ENCODE peak calls at places on chromosomes 2 and 18, in six cellular contexts. T is breast epithelium, U is lower lobe of right lung, F is H1, W is A549, S is psoas muscle. B is an unnamed sample.

GRCh38 chr18:36177913-36178312 is 9.4 kb upstream of the MOCOS start:
- DNase-seq in T (no peak), U (no peak), F (no peak), W (no peak), S (no peak), B (no peak)

GRCh38 chr18:34702814-34703213 is 7.3 kb upstream of the DTNA start:
- DNase-seq in T (no peak), U (no peak), F (no peak), W (no peak), S (no peak), B (no peak)

GRCh38 chr2:207245526-207245925 is 79.8 kb upstream of the KLF7 start:
- DNase-seq in T (no peak), U (no peak), F (no peak), W (no peak), S (no peak), B (no peak)

GRCh38 chr2:174325932-174326879 is 8.5 kb upstream of the SP9 start:
- DNase-seq in T (no peak), U (peak), F (no peak), W (peak), S (peak), B (peak)

GRCh38 chr2:88061295-88061694 is 5.7 kb upstream of the KRCC1 start:
- DNase-seq in T (no peak), U (no peak), F (no peak), W (no peak), S (no peak), B (no peak)

GRCh38 chr2:37376421-37377186 is 32.2 kb downstream of the QPCT start:
- DNase-seq in T (peak), U (no peak), F (no peak), W (no peak), S (peak), B (peak)

GRCh38 chr2:46979611-46980010 is 64.0 kb upstream of the MCFD2 start:
- DNase-seq in T (no peak), U (no peak), F (no peak), W (no peak), S (no peak), B (no peak)

GRCh38 chr2:105746177-105747080 is 1.7 kb downstream of the NCK2 start:
- DNase-seq in T (peak), U (peak), F (no peak), W (no peak), S (peak), B (peak)

GRCh38 chr2:232667989-232668583 is 29.0 kb upstream of the GIGYF2 start:
- DNase-seq in T (no peak), U (no peak), F (no peak), W (no peak), S (no peak), B (no peak)

GRCh38 chr2:218396688-218397501 is 2.8 kb upstream of the CTDSP1 start:
- DNase-seq in T (peak), U (peak), F (no peak), W (peak), S (peak), B (peak)

GRCh38 chr2:112834379-112835014 is 2.1 kb downstream of the IL1B start:
- DNase-seq in T (no peak), U (no peak), F (no peak), W (peak), S (no peak), B (no peak)

GRCh38 chr2:36413218-36413617 is 57.6 kb downstream of the CRIM1 start:
- DNase-seq in T (no peak), U (no peak), F (no peak), W (no peak), S (no peak), B (no peak)

GRCh38 chr2:5981241-5982055 is 289.3 kb downstream of the SOX11 start:
- DNase-seq in T (no peak), U (no peak), F (no peak), W (no peak), S (no peak), B (no peak)

DNA sequence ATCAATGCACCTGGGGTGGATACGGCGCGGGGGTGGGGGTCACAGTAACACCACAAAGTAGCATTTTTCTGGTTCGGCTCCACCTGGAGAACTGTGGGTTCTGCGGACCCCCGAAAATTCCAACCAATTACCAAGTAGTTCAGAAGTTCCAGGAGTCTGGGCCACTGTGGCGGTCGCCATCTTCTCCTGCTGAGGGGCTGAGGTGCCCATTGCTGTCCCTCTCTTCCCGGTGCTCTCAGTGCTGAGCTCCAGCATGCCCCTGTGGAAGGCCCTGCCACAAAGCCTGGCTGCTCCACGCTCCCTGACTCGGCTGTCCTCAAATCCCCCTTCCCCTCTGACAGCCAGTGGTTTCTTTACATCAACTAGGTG is 79.3 kb downstream of the GFPT1 start:
- DNase-seq in T (no peak), U (no peak), F (no peak), W (no peak), S (no peak), B (no peak)
- H3K27ac ChIP-seq in T (peak), U (peak), F (no peak), W (peak), S (no peak), B (no peak)

GRCh38 chr2:99431587-99432275 is 58.1 kb downstream of the REV1 start:
- DNase-seq in T (no peak), U (no peak), F (no peak), W (no peak), S (no peak), B (no peak)
- H3K27ac ChIP-seq in T (no peak), U (no peak), F (no peak), W (no peak), S (no peak), B (no peak)

DNA sequence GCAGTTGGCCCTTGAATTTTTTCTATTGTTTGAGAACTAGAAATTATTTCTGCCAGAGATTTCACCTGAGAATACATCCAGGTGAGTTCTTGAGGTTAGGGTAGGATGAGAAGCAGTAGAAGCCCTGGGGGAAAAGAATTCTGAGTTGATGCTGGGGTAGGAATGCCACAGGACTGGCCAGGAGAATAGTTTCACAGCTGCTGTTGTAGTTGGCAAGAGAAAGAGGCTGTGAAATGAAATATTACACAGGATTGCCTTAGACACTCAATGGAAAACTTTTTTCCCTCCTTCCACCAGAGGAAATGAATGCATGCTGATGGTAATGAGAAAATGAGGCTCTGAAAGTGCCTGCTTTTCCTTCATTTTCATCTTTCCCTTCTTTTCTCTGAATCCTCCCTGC is 54.6 kb downstream of the PRKCE start:
- DNase-seq in T (peak), U (no peak), F (no peak), W (no peak), S (no peak), B (no peak)
- H3K27ac ChIP-seq in T (peak), U (no peak), F (no peak), W (no peak), S (peak), B (no peak)

GRCh38 chr2:71190959-71191943 is 35.7 kb downstream of the PAIP2B start:
- DNase-seq in T (no peak), U (no peak), F (no peak), W (peak), S (no peak), B (no peak)
- H3K27ac ChIP-seq in T (no peak), U (no peak), F (no peak), W (no peak), S (peak), B (no peak)

GRCh38 chr2:113926314-113926713 is 36.4 kb downstream of the ACTR3 start:
- DNase-seq in T (no peak), U (no peak), F (no peak), W (no peak), S (no peak), B (no peak)
- H3K27ac ChIP-seq in T (no peak), U (no peak), F (no peak), W (no peak), S (no peak), B (no peak)

DNA sequence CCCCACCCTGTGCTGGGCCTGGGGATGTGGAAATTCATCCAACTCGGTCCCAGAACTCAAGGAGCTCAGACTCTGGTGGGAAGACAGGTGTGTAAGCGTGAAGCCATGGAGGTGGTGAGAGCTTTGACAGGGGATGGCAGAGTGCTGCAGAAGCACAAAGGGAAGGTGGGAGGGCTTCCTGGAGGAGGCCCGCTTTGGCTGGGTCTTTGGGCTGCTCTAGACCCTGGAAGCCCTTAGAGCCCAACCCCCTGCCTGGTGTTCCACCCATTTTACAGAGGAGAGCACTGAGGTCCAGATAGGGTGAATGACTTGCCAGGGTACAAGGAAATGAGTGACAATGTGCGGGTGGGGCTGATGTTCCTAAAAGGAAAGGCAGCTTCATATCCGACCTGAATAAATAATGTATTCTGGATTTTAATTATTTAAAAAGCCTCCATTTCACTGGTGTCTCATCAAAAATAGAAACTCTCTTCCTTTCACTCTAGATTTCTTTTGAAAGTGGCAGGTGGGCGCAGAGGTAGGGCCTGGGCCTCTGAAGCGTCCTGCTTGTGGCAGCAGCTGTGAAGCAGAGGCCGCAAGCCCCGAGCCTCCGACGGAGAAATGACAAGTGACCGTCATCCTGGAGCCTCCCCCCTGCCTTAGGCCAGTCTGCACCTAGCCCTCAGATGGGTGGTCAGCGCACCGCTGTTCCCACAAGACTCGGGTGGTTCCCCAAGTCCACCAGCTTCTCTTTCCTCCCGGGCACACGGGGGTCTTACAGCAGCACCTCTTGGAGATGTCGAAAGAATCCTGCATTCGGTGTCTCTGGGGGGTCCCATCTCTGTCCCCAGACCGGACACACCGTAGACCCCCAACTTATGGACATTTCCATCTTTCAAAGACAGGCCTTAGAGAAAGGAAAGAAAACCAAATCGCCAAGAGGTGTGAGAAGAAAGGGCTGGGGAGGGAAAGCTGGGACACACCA is 71.0 kb upstream of the TAF1B start:
- DNase-seq in T (no peak), U (no peak), F (no peak), W (no peak), S (no peak), B (no peak)
- H3K27ac ChIP-seq in T (peak), U (peak), F (no peak), W (peak), S (no peak), B (no peak)

GRCh38 chr2:102230410-102230909 is 43.6 kb downstream of the IL1RL2 start:
- DNase-seq in T (no peak), U (no peak), F (no peak), W (no peak), S (no peak), B (no peak)
- H3K27ac ChIP-seq in T (no peak), U (no peak), F (no peak), W (peak), S (no peak), B (no peak)

GRCh38 chr2:224984641-224985040 is 57.6 kb downstream of the DOCK10 start:
- DNase-seq in T (no peak), U (no peak), F (no peak), W (no peak), S (no peak), B (peak)
- H3K27ac ChIP-seq in T (peak), U (no peak), F (no peak), W (no peak), S (no peak), B (no peak)

DNA sequence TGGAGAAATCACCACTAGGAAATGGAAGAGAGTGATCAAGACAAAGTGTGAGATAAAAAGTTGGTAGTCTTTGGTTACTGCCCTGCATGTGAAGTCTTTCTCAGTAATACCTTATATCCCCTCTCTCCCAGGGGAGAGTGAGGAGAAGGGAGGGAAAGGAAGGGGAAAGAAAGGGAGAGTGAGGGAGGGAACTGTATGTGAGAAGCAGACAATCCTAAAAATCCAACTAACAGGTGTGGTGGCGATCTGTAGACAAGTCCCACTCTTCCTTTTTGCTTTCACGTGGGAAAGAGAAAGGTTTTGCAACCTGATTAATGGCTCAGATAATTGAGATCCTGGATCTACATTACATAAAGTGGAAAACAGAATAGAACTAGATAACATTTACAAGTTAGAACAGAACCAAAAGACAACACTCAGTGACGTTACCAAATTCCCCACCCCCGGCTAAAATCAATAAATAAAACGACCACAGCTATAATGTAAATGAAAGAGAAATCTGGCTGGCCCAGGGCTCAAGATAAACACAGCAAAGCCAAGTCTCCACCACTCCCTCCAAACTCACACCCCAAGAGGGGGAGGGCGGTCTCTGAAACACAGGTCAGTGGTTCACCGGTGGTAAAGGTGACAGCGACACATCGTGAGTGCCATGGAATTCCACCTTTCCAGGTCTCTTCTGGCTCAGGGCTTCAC is 10.0 kb upstream of the APCDD1 start:
- DNase-seq in T (no peak), U (no peak), F (no peak), W (no peak), S (no peak), B (no peak)
- H3K27ac ChIP-seq in T (no peak), U (no peak), F (no peak), W (no peak), S (no peak), B (no peak)

DNA sequence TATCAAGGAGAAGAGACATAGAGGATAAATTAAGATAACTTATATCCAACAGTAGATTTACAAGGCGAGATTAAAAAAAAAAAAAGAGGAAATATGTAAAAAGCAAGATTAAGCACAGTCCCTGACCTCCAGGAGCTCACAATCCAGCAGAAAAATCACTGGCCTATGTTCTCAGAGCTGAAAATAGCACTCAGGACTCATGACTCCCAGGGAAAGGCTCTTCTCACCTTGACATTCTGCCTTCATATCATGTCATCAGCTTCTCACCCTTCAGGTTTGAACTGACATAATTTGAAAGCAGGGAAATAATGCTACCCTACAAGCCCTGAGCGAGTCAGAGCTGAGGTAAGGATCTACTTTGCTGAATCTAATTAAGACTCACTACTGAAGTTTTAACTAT is 82.8 kb downstream of the L3MBTL4 start:
- DNase-seq in T (no peak), U (no peak), F (no peak), W (no peak), S (no peak), B (no peak)
- H3K27ac ChIP-seq in T (no peak), U (no peak), F (no peak), W (no peak), S (no peak), B (no peak)

B was measured in CD4-positive, alpha-beta memory T cell.